ENCODE peak calls at places on chromosomes 12 and 14, in four cellular contexts. W, B, N and J are unnamed samples.

GRCh38 chr12:124302807-124303578 is 8.1 kb downstream of the RFLNA start:
- DNase-seq in W (no peak), B (no peak), N (no peak), J (no peak)

GRCh38 chr14:23693252-23693775 is 57.1 kb downstream of the DHRS2 start:
- DNase-seq in W (no peak), B (peak), N (no peak), J (no peak)

GRCh38 chr12:93536111-93536765 is 36.2 kb upstream of the SOCS2 start:
- DNase-seq in W (no peak), B (no peak), N (no peak), J (no peak)

GRCh38 chr14:58805605-58806358 is 168.0 kb downstream of the DACT1 start:
- DNase-seq in W (no peak), B (no peak), N (no peak), J (no peak)

GRCh38 chr12:46299846-46300245 is 31.0 kb upstream of the SLC38A1 start:
- DNase-seq in W (no peak), B (no peak), N (no peak), J (no peak)

GRCh38 chr12:132761911-132762583 is 415 bp upstream of the ANKLE2 start:
- DNase-seq in W (peak), B (peak), N (no peak), J (peak)

GRCh38 chr12:27434673-27435565 is 11.6 kb upstream of the SMCO2 start:
- DNase-seq in W (no peak), B (peak), N (no peak), J (peak)

GRCh38 chr12:13230500-13230899 is 34.0 kb downstream of the EMP1 start:
- DNase-seq in W (no peak), B (no peak), N (peak), J (no peak)

GRCh38 chr12:72523754-72524153 is 251.6 kb downstream of the TRHDE start:
- DNase-seq in W (no peak), B (no peak), N (no peak), J (no peak)

GRCh38 chr14:59630281-59630963 is 53.8 kb upstream of the CCDC175 start:
- DNase-seq in W (no peak), B (no peak), N (no peak), J (no peak)

GRCh38 chr12:100840748-100841147 is 46.2 kb downstream of the ANO4 start:
- DNase-seq in W (no peak), B (no peak), N (no peak), J (no peak)

GRCh38 chr14:86646688-86647687 is 1117.0 kb downstream of the FLRT2 start:
- DNase-seq in W (peak), B (no peak), N (no peak), J (no peak)

GRCh38 chr14:74974364-74975058 is 19.1 kb upstream of the PGF start:
- DNase-seq in W (no peak), B (no peak), N (no peak), J (no peak)

GRCh38 chr12:80498059-80498728 is 54.2 kb downstream of the PTPRQ start:
- DNase-seq in W (no peak), B (no peak), N (no peak), J (no peak)

GRCh38 chr12:39103552-39104165 is 198.3 kb upstream of the CPNE8 start:
- DNase-seq in W (peak), B (no peak), N (no peak), J (peak)

GRCh38 chr12:11738450-11738849 is 89.0 kb downstream of the ETV6 start:
- DNase-seq in W (no peak), B (no peak), N (no peak), J (no peak)

GRCh38 chr14:58607131-58607531 is 30.6 kb upstream of the DACT1 start:
- DNase-seq in W (no peak), B (no peak), N (no peak), J (no peak)

GRCh38 chr12:22986997-22987396 is 362.0 kb downstream of the ETNK1 start:
- DNase-seq in W (no peak), B (no peak), N (no peak), J (no peak)

GRCh38 chr14:103243764-103244737 is 90.0 kb upstream of the EIF5 start:
- DNase-seq in W (peak), B (no peak), N (no peak), J (no peak)

GRCh38 chr14:91805659-91806058 is 61.7 kb downstream of the TC2N start:
- DNase-seq in W (no peak), B (no peak), N (no peak), J (no peak)

GRCh38 chr14:96245710-96246534 is 10.1 kb upstream of the BDKRB1 start:
- DNase-seq in W (no peak), B (no peak), N (no peak), J (no peak)

GRCh38 chr14:102508774-102509743 is 517 bp downstream of the ANKRD9 start:
- DNase-seq in W (no peak), B (peak), N (no peak), J (peak)

GRCh38 chr14:99663716-99664635 is 19.0 kb downstream of the HHIPL1 start:
- DNase-seq in W (no peak), B (no peak), N (no peak), J (no peak)

GRCh38 chr14:53890611-53891091 is 66.0 kb downstream of the BMP4 start:
- DNase-seq in W (peak), B (no peak), N (no peak), J (no peak)

GRCh38 chr12:113227169-113227568 is 5.9 kb downstream of the TPCN1 start:
- DNase-seq in W (no peak), B (no peak), N (no peak), J (no peak)

GRCh38 chr12:113221997-113222729 is 899 bp downstream of the TPCN1 start:
- DNase-seq in W (no peak), B (no peak), N (no peak), J (peak)

GRCh38 chr12:113226696-113227095 is 5.4 kb downstream of the TPCN1 start:
- DNase-seq in W (no peak), B (no peak), N (no peak), J (peak)

GRCh38 chr12:113222730-113223531 is 1.7 kb downstream of the TPCN1 start:
- DNase-seq in W (peak), B (peak), N (no peak), J (no peak)

GRCh38 chr12:113224955-113225354 is 3.7 kb downstream of the TPCN1 start:
- DNase-seq in W (no peak), B (no peak), N (no peak), J (no peak)
- TF ChIP-seq POLR2A in W (no peak), B (no peak), N (no peak), J (no peak)

GRCh38 chr12:68792952-68793351 is 15.0 kb upstream of the MDM2 start:
- DNase-seq in W (peak), B (no peak), N (no peak), J (peak)
- TF ChIP-seq POLR2A in W (no peak), B (no peak), N (no peak), J (no peak)

GRCh38 chr12:120265483-120266179 is at the start of gene PXN:
- DNase-seq in W (peak), B (peak), N (no peak), J (peak)
- TF ChIP-seq POLR2A in W (peak), B (peak), N (peak), J (no peak)

DNA sequence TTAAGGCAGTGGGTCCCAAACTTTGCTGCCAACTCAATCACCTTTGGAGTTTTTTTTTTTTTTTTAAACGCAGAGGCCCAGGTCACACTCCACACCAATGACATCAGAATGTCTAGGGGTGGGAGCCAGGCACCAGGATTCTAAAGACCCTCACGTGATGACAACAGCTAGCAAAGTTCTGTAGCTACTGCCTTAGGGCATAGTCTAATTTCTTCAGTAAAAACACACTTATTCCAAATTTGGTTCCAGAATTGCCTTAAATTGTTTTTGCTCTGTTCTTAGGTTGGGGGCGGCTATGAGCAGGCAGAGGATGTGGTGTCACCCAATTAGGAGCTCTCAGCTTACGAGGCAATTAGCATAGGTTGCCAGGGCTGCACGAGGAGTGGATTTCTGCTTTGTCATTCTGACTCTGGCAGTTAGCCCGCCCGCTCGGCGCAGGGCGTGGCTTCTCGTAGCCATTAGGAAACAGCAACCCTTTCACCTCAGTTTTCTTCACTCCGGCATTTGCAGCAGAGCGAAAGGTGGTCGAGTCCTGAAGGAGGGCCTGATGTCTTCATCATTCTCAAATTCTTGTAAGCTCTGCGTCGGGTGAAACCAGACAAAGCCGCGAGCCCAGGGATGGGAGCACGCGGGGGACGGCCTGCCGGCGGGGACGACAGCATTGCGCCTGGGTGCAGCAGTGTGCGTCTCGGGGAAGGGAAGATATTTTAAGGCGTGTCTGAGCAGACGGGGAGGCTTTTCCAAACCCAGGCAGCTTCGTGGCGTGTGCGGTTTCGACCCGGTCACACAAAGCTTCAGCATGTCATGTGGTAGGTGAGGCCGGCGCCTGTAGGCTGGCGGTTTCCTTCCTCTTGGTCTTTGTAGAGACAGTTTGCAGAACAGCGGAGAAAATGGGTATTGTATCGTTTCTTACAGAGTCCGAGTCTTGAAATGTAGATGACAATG is 16.7 kb upstream of the EID3 start:
- DNase-seq in W (peak), B (peak), N (peak), J (peak)
- TF ChIP-seq POLR2A in W (peak), B (peak), N (peak), J (peak)

GRCh38 chr14:22552001-22552826 is 36.8 kb downstream of the DAD1 start:
- DNase-seq in W (no peak), B (no peak), N (no peak), J (no peak)
- TF ChIP-seq POLR2A in W (no peak), B (no peak), N (no peak), J (no peak)

GRCh38 chr12:55929306-55929791 is 1.6 kb upstream of the DGKA start:
- DNase-seq in W (no peak), B (no peak), N (no peak), J (no peak)

GRCh38 chr12:55925371-55925770 is 2.3 kb downstream of the PYM1 start:
- DNase-seq in W (no peak), B (no peak), N (no peak), J (peak)

GRCh38 chr12:55927588-55928502 is at the start of gene PYM1:
- DNase-seq in W (peak), B (peak), N (peak), J (peak)

GRCh38 chr12:55925870-55926737 is 1.6 kb downstream of the PYM1 start:
- DNase-seq in W (no peak), B (no peak), N (no peak), J (peak)

DNA sequence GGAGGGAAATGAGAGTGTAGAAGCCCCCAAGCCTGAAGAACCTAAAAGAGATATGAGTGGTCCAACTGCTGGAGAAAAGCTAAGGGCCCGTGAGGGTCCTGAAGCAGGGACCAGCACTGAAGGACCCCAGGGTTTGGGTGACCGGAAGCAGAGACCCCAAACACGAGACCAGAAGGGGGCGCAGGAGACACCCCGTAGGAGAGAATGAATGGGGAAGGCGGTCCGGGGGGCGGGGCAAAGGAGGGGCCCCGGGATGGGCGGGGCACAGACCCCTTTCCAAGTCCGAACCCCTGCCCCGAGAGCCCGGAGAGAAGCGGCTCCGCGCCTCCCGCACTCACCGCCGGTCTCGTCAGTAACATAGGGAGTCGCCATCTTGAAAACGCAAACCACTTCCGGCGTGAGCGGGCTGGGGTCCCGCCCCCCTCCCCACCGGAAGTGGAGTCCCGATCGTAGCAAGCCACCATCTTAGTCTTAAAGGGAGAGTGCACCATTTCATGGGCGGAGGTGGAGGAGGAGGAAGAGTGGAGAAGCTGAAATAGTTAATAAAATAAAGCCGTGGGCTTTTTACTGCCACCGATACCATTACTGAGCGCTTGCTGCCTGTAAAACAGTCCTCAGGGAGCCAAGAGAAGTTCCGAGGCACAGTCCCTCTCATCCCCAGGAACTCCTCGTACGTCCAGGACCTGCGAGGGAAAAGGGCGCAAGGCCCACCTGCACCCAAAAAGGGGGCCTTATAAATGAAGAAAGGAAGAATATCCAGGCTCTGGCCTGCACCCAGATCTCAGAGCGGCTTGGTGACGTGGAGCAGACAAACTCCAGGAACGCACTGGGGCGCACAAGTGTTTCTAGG is 731 bp downstream of the PYM1 start:
- DNase-seq in W (peak), B (peak), N (peak), J (peak)
- TF ChIP-seq POLR2A in W (peak), B (peak), N (no peak), J (no peak)

DNA sequence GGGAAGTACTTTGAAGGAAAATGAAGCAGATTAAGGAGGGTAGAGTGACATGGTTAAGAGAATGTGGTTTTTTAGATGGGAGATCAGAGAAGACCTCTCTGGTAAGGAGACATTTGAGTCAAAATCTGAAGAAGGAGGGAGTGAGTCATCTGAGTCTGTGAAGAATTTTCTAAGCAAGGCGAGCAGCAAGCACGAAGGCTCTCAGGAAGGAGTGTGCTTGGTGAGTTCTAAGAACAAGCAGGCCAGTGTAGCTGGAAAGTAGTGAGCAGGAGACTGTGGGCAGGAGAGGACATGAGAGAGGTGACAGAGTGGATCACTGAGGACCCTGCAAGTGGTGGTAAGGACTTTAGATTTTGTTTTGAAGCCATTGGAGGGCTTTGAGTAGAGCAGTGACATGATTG is 76.3 kb upstream of the FUT8 start:
- DNase-seq in W (no peak), B (no peak), N (no peak), J (no peak)
- TF ChIP-seq POLR2A in W (no peak), B (no peak), N (no peak), J (no peak)